ENCODE peak calls at places on chromosomes 12 and 14, in four cellular contexts. One of them, this sample, is unnamed.

GRCh38 chr14:68020999-68021663 is 201.6 kb downstream of the RAD51B start:
- DNase-seq in GM12878: peak; percentile 71
- DNase-seq in K562: no peak
- DNase-seq in HepG2: no peak
- DNase-seq in this sample: no peak

GRCh38 chr12:22974865-22975264 is 349.9 kb downstream of the ETNK1 start:
- DNase-seq in HepG2: peak; percentile 13
- DNase-seq in GM12878: no peak
- DNase-seq in K562: peak; percentile 9
- DNase-seq in this sample: no peak

GRCh38 chr12:114168061-114168460 is 201.9 kb upstream of the RBM19 start:
- DNase-seq in GM12878: no peak
- DNase-seq in K562: no peak
- DNase-seq in HepG2: no peak
- DNase-seq in this sample: no peak

GRCh38 chr12:89971880-89972279 is 263.2 kb upstream of the ATP2B1 start:
- DNase-seq in GM12878: no peak
- DNase-seq in K562: no peak
- DNase-seq in HepG2: no peak
- DNase-seq in this sample: no peak

GRCh38 chr14:50762001-50762930 is 68.7 kb downstream of the NIN start:
- DNase-seq in K562: no peak
- DNase-seq in HepG2: no peak
- DNase-seq in GM12878: no peak
- DNase-seq in this sample: no peak

GRCh38 chr12:49702676-49703228 is 4.5 kb downstream of the FMNL3 start:
- DNase-seq in K562: no peak
- DNase-seq in HepG2: no peak
- DNase-seq in GM12878: no peak
- DNase-seq in this sample: no peak

GRCh38 chr12:12447837-12448236 is 91.0 kb downstream of the BORCS5 start:
- DNase-seq in HepG2: no peak
- DNase-seq in GM12878: no peak
- DNase-seq in K562: no peak
- DNase-seq in this sample: no peak

GRCh38 chr12:25694072-25694471 is 141.0 kb upstream of the LMNTD1 start:
- DNase-seq in K562: no peak
- DNase-seq in HepG2: peak; percentile 6
- DNase-seq in GM12878: no peak
- DNase-seq in this sample: no peak

GRCh38 chr14:102939329-102939728 is 16.9 kb downstream of the AMN start:
- DNase-seq in K562: no peak
- DNase-seq in GM12878: no peak
- DNase-seq in HepG2: no peak
- DNase-seq in this sample: no peak

GRCh38 chr12:117377758-117378157 is 16.3 kb upstream of the NOS1 start:
- DNase-seq in GM12878: no peak
- DNase-seq in K562: peak; percentile 59
- DNase-seq in HepG2: no peak
- DNase-seq in this sample: no peak

GRCh38 chr12:119913931-119914330 is 36.8 kb upstream of the CIT start:
- DNase-seq in K562: no peak
- DNase-seq in HepG2: no peak
- DNase-seq in GM12878: no peak
- DNase-seq in this sample: no peak

GRCh38 chr12:4506870-4507269 is 31.8 kb upstream of the RAD51AP1 start:
- DNase-seq in HepG2: no peak
- DNase-seq in GM12878: peak; percentile 52
- DNase-seq in K562: no peak
- DNase-seq in this sample: peak; percentile 21

GRCh38 chr12:18703916-18704315 is 33.9 kb downstream of the PLCZ1 start:
- DNase-seq in GM12878: no peak
- DNase-seq in HepG2: no peak
- DNase-seq in K562: no peak
- DNase-seq in this sample: no peak

GRCh38 chr14:85963486-85963885 is 433.5 kb downstream of the FLRT2 start:
- DNase-seq in K562: no peak
- DNase-seq in HepG2: no peak
- DNase-seq in GM12878: no peak
- DNase-seq in this sample: no peak

GRCh38 chr12:49301759-49302158 is 6.8 kb downstream of the PRPH start:
- DNase-seq in K562: no peak
- DNase-seq in HepG2: no peak
- DNase-seq in GM12878: no peak
- DNase-seq in this sample: no peak

GRCh38 chr12:6116481-6117021 is 7.9 kb downstream of the VWF start:
- DNase-seq in GM12878: no peak
- DNase-seq in HepG2: peak; percentile 28
- DNase-seq in K562: no peak
- DNase-seq in this sample: no peak
- TF ChIP-seq POLR2AphosphoS5 in GM12878: no peak
- TF ChIP-seq POLR2AphosphoS5 in HepG2: no peak
- TF ChIP-seq POLR2AphosphoS5 in K562: no peak
- TF ChIP-seq POLR2AphosphoS5 in this sample: no peak

GRCh38 chr12:56266634-56267442 is at the start of gene COQ10A:
- DNase-seq in K562: peak; percentile 92
- DNase-seq in HepG2: peak; percentile 83
- DNase-seq in GM12878: peak; percentile 48
- DNase-seq in this sample: peak; percentile 98
- TF ChIP-seq POLR2A in K562: peak; percentile 90
- TF ChIP-seq POLR2A in HepG2: peak; percentile 90
- TF ChIP-seq POLR2A in GM12878: peak; percentile 97
- TF ChIP-seq POLR2A in this sample: peak; percentile 85

DNA sequence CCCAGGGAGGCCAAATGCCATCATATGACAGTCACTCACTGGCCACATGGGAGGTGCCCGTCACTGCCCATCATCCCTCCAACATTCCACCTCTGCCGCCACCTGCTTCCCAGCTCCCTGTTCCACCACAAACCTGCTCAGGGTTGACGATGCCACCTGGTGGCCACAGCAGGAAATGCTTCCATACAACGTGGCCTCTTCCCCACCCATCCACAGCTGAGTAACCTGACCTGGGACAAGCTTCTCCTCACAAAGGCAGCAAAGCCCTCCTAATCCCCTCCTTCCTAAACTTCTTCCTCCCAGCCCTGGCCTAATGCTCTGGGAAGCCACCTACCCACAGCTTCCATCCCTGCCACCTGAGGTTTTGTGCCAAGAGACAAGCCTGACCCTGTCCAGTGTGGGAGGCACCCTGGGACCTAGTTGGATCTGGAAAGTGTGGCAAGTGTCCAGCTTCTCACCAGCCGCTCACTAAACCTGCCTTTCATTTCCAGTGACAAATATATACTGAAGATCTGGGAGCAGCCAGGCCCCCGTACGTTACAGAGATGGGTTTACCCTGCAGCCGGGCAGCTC is 4.3 kb downstream of the DEGS2 start:
- DNase-seq in HepG2: peak; percentile 46
- DNase-seq in K562: peak; percentile 68
- DNase-seq in GM12878: no peak
- DNase-seq in this sample: no peak
- TF ChIP-seq TAF1 in HepG2: no peak
- TF ChIP-seq TAF1 in K562: no peak
- TF ChIP-seq TAF1 in GM12878: no peak
- TF ChIP-seq TAF1 in this sample: no peak

GRCh38 chr12:116336542-116337065 is 59.1 kb upstream of the MED13L start:
- DNase-seq in K562: peak; percentile 80
- DNase-seq in GM12878: peak; percentile 67
- DNase-seq in HepG2: no peak
- DNase-seq in this sample: peak; percentile 52
- TF ChIP-seq POLR2AphosphoS5 in K562: no peak
- TF ChIP-seq POLR2AphosphoS5 in GM12878: no peak
- TF ChIP-seq POLR2AphosphoS5 in HepG2: no peak
- TF ChIP-seq POLR2AphosphoS5 in this sample: no peak

DNA sequence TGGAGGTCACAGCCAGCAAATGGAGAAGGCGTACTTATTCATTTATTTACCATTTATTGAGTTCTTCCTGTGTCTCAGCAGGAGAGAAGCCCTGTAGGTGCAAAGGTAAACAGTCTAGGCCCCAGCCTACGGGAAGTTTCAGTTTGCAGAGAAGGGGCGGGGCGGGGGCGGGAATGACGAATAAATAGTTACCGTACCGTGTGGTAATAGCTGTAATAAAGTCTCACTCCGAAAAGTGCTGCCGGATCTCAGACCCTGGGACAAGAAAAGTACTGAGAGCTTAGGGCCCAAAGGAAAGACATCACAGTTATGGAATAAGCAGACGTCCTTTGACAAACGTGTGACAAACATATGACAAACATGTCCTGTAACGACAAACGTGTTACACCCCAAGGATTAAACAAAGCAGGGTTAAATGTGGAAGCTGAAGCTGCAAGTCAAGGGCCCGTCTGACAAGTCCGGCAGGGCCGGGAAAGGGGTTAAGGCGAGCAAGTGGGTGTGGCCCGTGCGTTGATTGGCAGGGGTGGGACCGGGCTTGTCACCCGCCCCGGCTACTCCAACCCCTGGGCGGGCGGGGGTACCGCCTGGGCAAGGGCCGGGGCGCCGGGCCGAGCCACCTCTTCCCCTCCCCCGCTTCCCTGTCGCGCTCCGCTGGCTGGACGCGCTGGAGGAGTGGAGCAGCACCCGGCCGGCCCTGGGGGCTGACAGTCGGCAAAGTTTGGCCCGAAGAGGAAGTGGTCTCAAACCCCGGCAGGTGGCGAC is at the start of gene LRP10:
- DNase-seq in K562: peak; percentile 94
- DNase-seq in GM12878: peak; percentile 78
- DNase-seq in HepG2: peak; percentile 95
- DNase-seq in this sample: peak; percentile 70
- TF ChIP-seq POLR2A in K562: peak; percentile 87
- TF ChIP-seq POLR2A in GM12878: peak; percentile 80
- TF ChIP-seq POLR2A in HepG2: peak; percentile 74
- TF ChIP-seq POLR2A in this sample: peak; percentile 79

GRCh38 chr14:73227812-73228781 is 9.2 kb upstream of the PAPLN start:
- DNase-seq in GM12878: no peak
- DNase-seq in K562: peak; percentile 5
- DNase-seq in HepG2: peak; percentile 38
- DNase-seq in this sample: no peak
- TF ChIP-seq TAF1 in GM12878: no peak
- TF ChIP-seq TAF1 in K562: no peak
- TF ChIP-seq TAF1 in HepG2: no peak
- TF ChIP-seq TAF1 in this sample: no peak

DNA sequence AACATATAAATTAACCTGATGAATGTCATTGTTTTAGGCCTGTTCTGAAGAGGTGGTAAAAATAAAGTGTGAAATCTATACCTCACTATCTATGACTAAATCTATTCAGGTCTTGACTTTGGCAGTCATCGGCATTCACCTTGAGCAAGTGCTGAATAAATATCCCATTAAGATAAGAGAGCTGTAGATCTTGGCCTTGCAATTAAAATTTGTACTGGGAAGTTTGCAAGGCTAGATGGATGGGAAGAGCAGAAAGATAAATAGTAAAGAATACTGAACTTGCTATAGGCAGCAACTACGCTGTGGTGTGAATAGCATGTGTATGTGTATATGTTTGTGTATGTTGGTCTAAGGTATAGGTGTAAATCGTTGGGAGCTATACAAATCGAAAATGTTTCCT is 325.9 kb upstream of the PRICKLE1 start:
- DNase-seq in GM12878: no peak
- DNase-seq in K562: no peak
- DNase-seq in HepG2: no peak
- DNase-seq in this sample: no peak
- TF ChIP-seq POLR2AphosphoS5 in GM12878: no peak
- TF ChIP-seq POLR2AphosphoS5 in K562: no peak
- TF ChIP-seq POLR2AphosphoS5 in HepG2: no peak
- TF ChIP-seq POLR2AphosphoS5 in this sample: no peak

GRCh38 chr12:124511259-124511985 is 56.0 kb downstream of the NCOR2 start:
- DNase-seq in HepG2: no peak
- DNase-seq in K562: no peak
- DNase-seq in GM12878: no peak
- DNase-seq in this sample: no peak

GRCh38 chr12:124508323-124509096 is 58.9 kb downstream of the NCOR2 start:
- DNase-seq in GM12878: no peak
- DNase-seq in K562: peak; percentile 59
- DNase-seq in HepG2: no peak
- DNase-seq in this sample: no peak

GRCh38 chr12:124509300-124509675 is 58.1 kb downstream of the NCOR2 start:
- DNase-seq in K562: no peak
- DNase-seq in HepG2: no peak
- DNase-seq in GM12878: no peak
- DNase-seq in this sample: no peak

GRCh38 chr12:124510301-124510970 is 57.0 kb downstream of the NCOR2 start:
- DNase-seq in K562: no peak
- DNase-seq in GM12878: no peak
- DNase-seq in HepG2: peak; percentile 42
- DNase-seq in this sample: no peak

DNA sequence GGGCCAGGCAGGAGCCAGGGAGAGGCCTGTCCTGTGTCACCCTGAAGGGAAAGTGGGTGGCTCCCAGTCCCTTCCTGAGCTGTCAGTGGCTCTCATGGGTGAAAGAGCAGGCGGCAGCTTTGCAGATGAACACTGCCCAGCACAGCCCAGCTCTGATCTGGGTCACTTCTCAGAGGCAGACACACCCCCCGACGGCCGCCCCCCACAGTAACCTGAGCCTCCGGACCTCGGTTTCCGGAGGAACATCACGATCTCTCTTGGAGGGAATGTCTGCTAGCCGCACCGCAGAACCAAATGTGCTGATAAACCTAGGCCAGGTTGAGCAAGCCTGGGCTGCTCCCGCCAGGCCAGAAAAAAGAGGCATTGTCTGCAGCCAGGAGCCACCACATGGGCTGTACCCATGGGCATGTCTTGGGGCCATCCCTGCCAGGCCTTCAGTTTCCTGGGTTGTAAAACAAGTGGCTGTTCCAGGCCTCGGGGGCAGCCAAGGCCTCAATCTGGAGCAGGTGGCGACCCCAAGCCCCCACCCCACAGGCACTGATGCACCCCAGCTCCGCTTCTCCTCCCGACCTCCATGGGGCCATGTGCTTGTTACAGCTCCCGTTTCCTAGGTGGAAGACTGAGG is 57.6 kb downstream of the NCOR2 start:
- DNase-seq in GM12878: no peak
- DNase-seq in K562: peak; percentile 80
- DNase-seq in HepG2: peak; percentile 86
- DNase-seq in this sample: no peak
- TF ChIP-seq POLR2A in GM12878: no peak
- TF ChIP-seq POLR2A in K562: no peak
- TF ChIP-seq POLR2A in HepG2: no peak
- TF ChIP-seq POLR2A in this sample: no peak

GRCh38 chr14:89625208-89625987 is 208.4 kb upstream of the FOXN3 start:
- DNase-seq in GM12878: no peak
- DNase-seq in K562: no peak
- DNase-seq in HepG2: no peak
- DNase-seq in this sample: no peak
- TF ChIP-seq TAF1 in GM12878: no peak
- TF ChIP-seq TAF1 in K562: no peak
- TF ChIP-seq TAF1 in HepG2: no peak
- TF ChIP-seq TAF1 in this sample: no peak